ENCODE peak calls at places on chromosomes 6 and 20, in ten cellular contexts. One of them, this sample, is unnamed.

GRCh38 chr6:71967436-71967835 is 81.1 kb downstream of the RIMS1 start:
- DNase-seq in psoas muscle: no peak
- DNase-seq in left ventricle myocardium inferior: no peak
- DNase-seq in mesenchymal stem cell: no peak
- DNase-seq in H1: no peak
- DNase-seq in mammary epithelial cell: peak; percentile 66
- DNase-seq in substantia nigra: no peak
- DNase-seq in aorta: no peak
- DNase-seq in naive thymus-derived CD4-positive, alpha-beta T cell: no peak
- DNase-seq in ascending aorta: no peak
- DNase-seq in this sample: no peak

GRCh38 chr20:63159826-63160640 is 55.9 kb downstream of the YTHDF1 start:
- DNase-seq in psoas muscle: peak; percentile 6
- DNase-seq in left ventricle myocardium inferior: no peak
- DNase-seq in mesenchymal stem cell: no peak
- DNase-seq in H1: no peak
- DNase-seq in mammary epithelial cell: no peak
- DNase-seq in substantia nigra: no peak
- DNase-seq in aorta: peak; percentile 65
- DNase-seq in naive thymus-derived CD4-positive, alpha-beta T cell: no peak
- DNase-seq in ascending aorta: no peak
- DNase-seq in this sample: no peak

GRCh38 chr6:49915035-49915434 is 48.7 kb upstream of the CRISP1 start:
- DNase-seq in psoas muscle: peak; percentile 34
- DNase-seq in left ventricle myocardium inferior: no peak
- DNase-seq in mesenchymal stem cell: no peak
- DNase-seq in H1: no peak
- DNase-seq in mammary epithelial cell: no peak
- DNase-seq in substantia nigra: no peak
- DNase-seq in aorta: no peak
- DNase-seq in naive thymus-derived CD4-positive, alpha-beta T cell: no peak
- DNase-seq in ascending aorta: no peak
- DNase-seq in this sample: no peak

GRCh38 chr6:3227363-3228045 is at the start of gene TUBB2B:
- DNase-seq in psoas muscle: peak; percentile 36
- DNase-seq in left ventricle myocardium inferior: peak; percentile 38
- DNase-seq in mesenchymal stem cell: peak; percentile 62
- DNase-seq in H1: peak; percentile 63
- DNase-seq in mammary epithelial cell: no peak
- DNase-seq in substantia nigra: no peak
- DNase-seq in aorta: peak; percentile 84
- DNase-seq in naive thymus-derived CD4-positive, alpha-beta T cell: no peak
- DNase-seq in ascending aorta: no peak
- DNase-seq in this sample: peak; percentile 54

GRCh38 chr6:43922423-43923375 is 152.7 kb downstream of the VEGFA start:
- DNase-seq in psoas muscle: no peak
- DNase-seq in left ventricle myocardium inferior: no peak
- DNase-seq in mesenchymal stem cell: no peak
- DNase-seq in H1: no peak
- DNase-seq in mammary epithelial cell: no peak
- DNase-seq in substantia nigra: no peak
- DNase-seq in aorta: peak; percentile 52
- DNase-seq in naive thymus-derived CD4-positive, alpha-beta T cell: no peak
- DNase-seq in ascending aorta: no peak
- DNase-seq in this sample: no peak

GRCh38 chr6:43766964-43767461 is 3.0 kb upstream of the VEGFA start:
- DNase-seq in psoas muscle: no peak
- DNase-seq in left ventricle myocardium inferior: peak; percentile 11
- DNase-seq in mesenchymal stem cell: no peak
- DNase-seq in H1: no peak
- DNase-seq in mammary epithelial cell: no peak
- DNase-seq in substantia nigra: no peak
- DNase-seq in aorta: peak; percentile 44
- DNase-seq in naive thymus-derived CD4-positive, alpha-beta T cell: no peak
- DNase-seq in ascending aorta: no peak
- DNase-seq in this sample: no peak

GRCh38 chr20:51492167-51493092 is 50.1 kb downstream of the NFATC2 start:
- DNase-seq in psoas muscle: peak; percentile 61
- DNase-seq in left ventricle myocardium inferior: peak; percentile 76
- DNase-seq in mesenchymal stem cell: no peak
- DNase-seq in H1: no peak
- DNase-seq in mammary epithelial cell: no peak
- DNase-seq in substantia nigra: no peak
- DNase-seq in aorta: peak; percentile 81
- DNase-seq in naive thymus-derived CD4-positive, alpha-beta T cell: peak; percentile 30
- DNase-seq in ascending aorta: peak; percentile 65
- DNase-seq in this sample: no peak

GRCh38 chr6:151285121-151285520 is 45.4 kb downstream of the AKAP12 start:
- DNase-seq in psoas muscle: no peak
- DNase-seq in left ventricle myocardium inferior: no peak
- DNase-seq in mesenchymal stem cell: peak; percentile 69
- DNase-seq in H1: no peak
- DNase-seq in mammary epithelial cell: peak; percentile 39
- DNase-seq in substantia nigra: no peak
- DNase-seq in aorta: no peak
- DNase-seq in naive thymus-derived CD4-positive, alpha-beta T cell: no peak
- DNase-seq in ascending aorta: no peak
- DNase-seq in this sample: no peak

GRCh38 chr6:45504947-45505346 is 127.2 kb upstream of the SUPT3H start:
- DNase-seq in psoas muscle: no peak
- DNase-seq in left ventricle myocardium inferior: no peak
- DNase-seq in mesenchymal stem cell: peak; percentile 92
- DNase-seq in H1: peak; percentile 58
- DNase-seq in mammary epithelial cell: peak; percentile 62
- DNase-seq in substantia nigra: no peak
- DNase-seq in aorta: no peak
- DNase-seq in naive thymus-derived CD4-positive, alpha-beta T cell: no peak
- DNase-seq in ascending aorta: no peak
- DNase-seq in this sample: no peak

GRCh38 chr6:136763255-136763654 is 29.0 kb downstream of the MAP3K5 start:
- DNase-seq in psoas muscle: no peak
- DNase-seq in left ventricle myocardium inferior: no peak
- DNase-seq in mesenchymal stem cell: no peak
- DNase-seq in H1: no peak
- DNase-seq in mammary epithelial cell: no peak
- DNase-seq in substantia nigra: no peak
- DNase-seq in aorta: no peak
- DNase-seq in naive thymus-derived CD4-positive, alpha-beta T cell: no peak
- DNase-seq in ascending aorta: no peak
- DNase-seq in this sample: no peak

GRCh38 chr6:157273756-157274088 is 49.6 kb downstream of the TMEM242 start:
- DNase-seq in psoas muscle: no peak
- DNase-seq in left ventricle myocardium inferior: peak; percentile 39
- DNase-seq in mesenchymal stem cell: peak; percentile 54
- DNase-seq in H1: no peak
- DNase-seq in mammary epithelial cell: no peak
- DNase-seq in substantia nigra: no peak
- DNase-seq in aorta: no peak
- DNase-seq in naive thymus-derived CD4-positive, alpha-beta T cell: peak; percentile 72
- DNase-seq in ascending aorta: peak; percentile 74
- DNase-seq in this sample: no peak

GRCh38 chr6:16721977-16722376 is 39.3 kb downstream of the ATXN1 start:
- DNase-seq in psoas muscle: no peak
- DNase-seq in left ventricle myocardium inferior: no peak
- DNase-seq in mesenchymal stem cell: no peak
- DNase-seq in H1: no peak
- DNase-seq in mammary epithelial cell: peak; percentile 80
- DNase-seq in substantia nigra: no peak
- DNase-seq in aorta: no peak
- DNase-seq in naive thymus-derived CD4-positive, alpha-beta T cell: no peak
- DNase-seq in ascending aorta: no peak
- DNase-seq in this sample: no peak

GRCh38 chr6:16725145-16725864 is 36.0 kb downstream of the ATXN1 start:
- DNase-seq in psoas muscle: no peak
- DNase-seq in left ventricle myocardium inferior: no peak
- DNase-seq in mesenchymal stem cell: peak; percentile 96
- DNase-seq in H1: no peak
- DNase-seq in mammary epithelial cell: peak; percentile 46
- DNase-seq in substantia nigra: no peak
- DNase-seq in aorta: no peak
- DNase-seq in naive thymus-derived CD4-positive, alpha-beta T cell: no peak
- DNase-seq in ascending aorta: no peak
- DNase-seq in this sample: no peak

GRCh38 chr6:16723833-16724232 is 37.4 kb downstream of the ATXN1 start:
- DNase-seq in psoas muscle: no peak
- DNase-seq in left ventricle myocardium inferior: no peak
- DNase-seq in mesenchymal stem cell: peak; percentile 95
- DNase-seq in H1: no peak
- DNase-seq in mammary epithelial cell: peak; percentile 92
- DNase-seq in substantia nigra: no peak
- DNase-seq in aorta: no peak
- DNase-seq in naive thymus-derived CD4-positive, alpha-beta T cell: no peak
- DNase-seq in ascending aorta: peak; percentile 86
- DNase-seq in this sample: no peak

GRCh38 chr6:16720861-16721260 is 40.4 kb downstream of the ATXN1 start:
- DNase-seq in psoas muscle: no peak
- DNase-seq in left ventricle myocardium inferior: no peak
- DNase-seq in mesenchymal stem cell: no peak
- DNase-seq in H1: no peak
- DNase-seq in mammary epithelial cell: no peak
- DNase-seq in substantia nigra: no peak
- DNase-seq in aorta: no peak
- DNase-seq in naive thymus-derived CD4-positive, alpha-beta T cell: no peak
- DNase-seq in ascending aorta: no peak
- DNase-seq in this sample: no peak

GRCh38 chr6:16722616-16723015 is 38.6 kb downstream of the ATXN1 start:
- DNase-seq in psoas muscle: no peak
- DNase-seq in left ventricle myocardium inferior: no peak
- DNase-seq in mesenchymal stem cell: no peak
- DNase-seq in H1: no peak
- DNase-seq in mammary epithelial cell: peak; percentile 70
- DNase-seq in substantia nigra: no peak
- DNase-seq in aorta: no peak
- DNase-seq in naive thymus-derived CD4-positive, alpha-beta T cell: no peak
- DNase-seq in ascending aorta: no peak
- DNase-seq in this sample: no peak
- H3K27ac ChIP-seq in psoas muscle: no peak overlapping the region
- H3K27ac ChIP-seq in left ventricle myocardium inferior: no peak overlapping the region
- H3K27ac ChIP-seq in mesenchymal stem cell: no peak overlapping the region
- H3K27ac ChIP-seq in H1: no peak overlapping the region
- H3K27ac ChIP-seq in mammary epithelial cell: peak overlapping the region; percentile 85
- H3K27ac ChIP-seq in substantia nigra: no peak overlapping the region
- H3K27ac ChIP-seq in aorta: no peak overlapping the region
- H3K27ac ChIP-seq in naive thymus-derived CD4-positive, alpha-beta T cell: no peak overlapping the region
- H3K27ac ChIP-seq in ascending aorta: peak overlapping the region; percentile 86
- H3K27ac ChIP-seq in this sample: no peak overlapping the region

DNA sequence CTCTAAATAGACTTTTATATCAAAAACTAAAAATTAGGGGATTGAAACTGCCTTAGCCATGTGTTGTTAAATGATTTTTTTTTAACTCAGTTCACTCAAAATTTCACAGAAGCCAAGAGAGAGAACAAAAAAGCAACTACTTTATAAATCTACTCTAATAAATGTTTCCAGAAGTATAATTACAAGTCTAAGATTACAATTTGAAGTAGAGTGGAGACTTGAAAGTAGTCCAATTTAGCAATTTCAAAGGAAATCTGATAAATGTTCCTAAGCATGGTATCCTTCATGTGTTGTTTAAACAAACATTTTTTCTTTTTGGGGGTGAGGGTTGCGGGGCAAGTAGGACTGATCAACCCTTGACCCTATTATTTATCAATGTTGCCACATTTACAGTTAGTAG is 72.6 kb downstream of the PHIP start:
- DNase-seq in psoas muscle: no peak
- DNase-seq in left ventricle myocardium inferior: no peak
- DNase-seq in mesenchymal stem cell: no peak
- DNase-seq in H1: no peak
- DNase-seq in mammary epithelial cell: no peak
- DNase-seq in substantia nigra: no peak
- DNase-seq in aorta: no peak
- DNase-seq in naive thymus-derived CD4-positive, alpha-beta T cell: no peak
- DNase-seq in ascending aorta: no peak
- DNase-seq in this sample: no peak
- H3K27ac ChIP-seq in psoas muscle: no peak overlapping the region
- H3K27ac ChIP-seq in left ventricle myocardium inferior: no peak overlapping the region
- H3K27ac ChIP-seq in mesenchymal stem cell: no peak overlapping the region
- H3K27ac ChIP-seq in H1: no peak overlapping the region
- H3K27ac ChIP-seq in mammary epithelial cell: no peak overlapping the region
- H3K27ac ChIP-seq in substantia nigra: no peak overlapping the region
- H3K27ac ChIP-seq in aorta: no peak overlapping the region
- H3K27ac ChIP-seq in naive thymus-derived CD4-positive, alpha-beta T cell: no peak overlapping the region
- H3K27ac ChIP-seq in ascending aorta: peak overlapping the region; percentile 6
- H3K27ac ChIP-seq in this sample: no peak overlapping the region

DNA sequence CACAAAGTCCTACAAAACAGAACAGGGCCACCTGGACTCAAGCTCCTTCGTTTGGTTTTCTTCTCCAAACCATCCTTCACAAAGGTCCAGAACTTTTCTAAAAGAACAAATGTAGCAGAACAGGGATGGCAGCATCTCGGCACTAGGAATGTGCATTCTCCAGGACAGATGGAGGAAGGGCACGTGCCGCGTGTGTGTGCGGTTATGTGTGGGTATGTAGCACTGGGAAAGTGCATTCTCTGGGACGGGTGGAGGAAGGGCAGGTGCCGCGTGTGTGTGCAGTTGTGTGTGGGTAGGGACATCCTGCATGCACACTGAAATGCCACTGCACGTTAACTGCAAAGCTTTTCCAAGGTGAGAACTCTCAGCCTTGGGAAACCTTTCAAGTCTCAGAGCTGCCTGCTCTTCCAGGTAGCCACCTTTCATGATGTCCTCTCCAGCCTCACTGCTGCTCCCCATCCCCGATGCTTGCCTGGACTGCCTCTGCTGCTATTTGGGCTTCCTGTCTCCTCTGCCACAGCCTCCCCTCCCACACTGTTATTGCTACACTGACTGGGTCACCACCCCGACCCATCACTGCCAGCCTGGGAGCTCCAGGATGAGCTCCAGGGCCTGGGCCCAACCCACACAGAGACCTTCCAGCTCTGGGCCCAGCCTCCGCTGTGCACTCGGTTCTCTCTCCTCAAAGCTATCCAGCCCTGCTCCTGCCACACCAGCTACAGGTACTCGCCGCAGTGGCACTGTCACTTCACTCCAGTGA is 47.6 kb downstream of the EZR start:
- DNase-seq in psoas muscle: no peak
- DNase-seq in left ventricle myocardium inferior: no peak
- DNase-seq in mesenchymal stem cell: no peak
- DNase-seq in H1: no peak
- DNase-seq in mammary epithelial cell: no peak
- DNase-seq in substantia nigra: no peak
- DNase-seq in aorta: no peak
- DNase-seq in naive thymus-derived CD4-positive, alpha-beta T cell: no peak
- DNase-seq in ascending aorta: no peak
- DNase-seq in this sample: no peak
- H3K27ac ChIP-seq in psoas muscle: no peak overlapping the region
- H3K27ac ChIP-seq in left ventricle myocardium inferior: peak overlapping the region; percentile 85
- H3K27ac ChIP-seq in mesenchymal stem cell: no peak overlapping the region
- H3K27ac ChIP-seq in H1: peak overlapping the region; percentile 21
- H3K27ac ChIP-seq in mammary epithelial cell: no peak overlapping the region
- H3K27ac ChIP-seq in substantia nigra: no peak overlapping the region
- H3K27ac ChIP-seq in aorta: no peak overlapping the region
- H3K27ac ChIP-seq in naive thymus-derived CD4-positive, alpha-beta T cell: peak overlapping the region; percentile 51
- H3K27ac ChIP-seq in ascending aorta: no peak overlapping the region
- H3K27ac ChIP-seq in this sample: peak overlapping the region; percentile 22

DNA sequence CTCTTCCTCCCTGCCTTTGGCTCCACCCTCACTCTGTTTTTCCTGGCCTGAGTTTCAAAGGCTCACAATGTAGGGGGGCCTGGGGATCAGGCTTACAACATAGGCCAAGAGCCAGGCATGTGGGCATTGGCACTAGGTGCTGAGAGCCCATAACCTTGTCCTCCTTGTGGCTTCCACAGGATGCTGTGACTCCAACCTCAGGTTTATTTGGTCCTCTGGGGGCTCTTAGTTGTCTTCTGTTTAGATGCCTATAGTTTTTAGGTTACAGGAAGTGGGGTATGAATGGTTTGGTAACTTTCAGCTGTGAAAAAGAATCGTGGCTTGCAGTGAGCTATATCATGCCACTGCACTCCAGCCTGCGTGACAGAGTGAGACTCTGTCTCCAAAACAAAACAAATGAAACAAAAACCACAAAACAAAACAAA is 25.6 kb downstream of the MMP24 start:
- DNase-seq in psoas muscle: no peak
- DNase-seq in left ventricle myocardium inferior: no peak
- DNase-seq in mesenchymal stem cell: peak; percentile 38
- DNase-seq in H1: no peak
- DNase-seq in mammary epithelial cell: no peak
- DNase-seq in substantia nigra: no peak
- DNase-seq in aorta: no peak
- DNase-seq in naive thymus-derived CD4-positive, alpha-beta T cell: no peak
- DNase-seq in ascending aorta: no peak
- DNase-seq in this sample: no peak
- H3K27ac ChIP-seq in psoas muscle: no peak overlapping the region
- H3K27ac ChIP-seq in left ventricle myocardium inferior: no peak overlapping the region
- H3K27ac ChIP-seq in mesenchymal stem cell: no peak overlapping the region
- H3K27ac ChIP-seq in H1: no peak overlapping the region
- H3K27ac ChIP-seq in mammary epithelial cell: no peak overlapping the region
- H3K27ac ChIP-seq in substantia nigra: no peak overlapping the region
- H3K27ac ChIP-seq in aorta: no peak overlapping the region
- H3K27ac ChIP-seq in naive thymus-derived CD4-positive, alpha-beta T cell: peak overlapping the region; percentile 6
- H3K27ac ChIP-seq in ascending aorta: no peak overlapping the region
- H3K27ac ChIP-seq in this sample: no peak overlapping the region

This sample was measured in caudate nucleus.